ENCODE peak calls at places on chromosomes 5 and 9, in nine cellular contexts. T is SK-N-SH; O is stomach; B is astrocyte of the hippocampus; M is ACHN; S is activated CD4-positive, alpha-beta T cell treated with anti-CD3 and anti-CD28 coated beads for 4 hours; I is pulmonary artery endothelial cell; L is astrocyte of the spinal cord; C is body of pancreas. A is an unnamed sample.
A peak's percentile ranks its signal among the peaks of the same experiment; 100 is the strongest.

GRCh38 chr9:136429683-136430590 is 9.7 kb downstream of the INPP5E start:
- DNase-seq in T (no peak), O (no peak), B (no peak), M (no peak), S (no peak), I (no peak), L (no peak), C (no peak), A (no peak)

GRCh38 chr9:123543492-123543891 is 187.5 kb downstream of the CRB2 start:
- DNase-seq in T (no peak), O (no peak), B (no peak), M (no peak), S (no peak), I (no peak), L (no peak), C (no peak), A (no peak)

GRCh38 chr5:139951296-139951924 is 91.7 kb downstream of the NRG2 start:
- DNase-seq in T (no peak), O (no peak), B (no peak), M (no peak), S (no peak), I (no peak), L (no peak), C (no peak), A (no peak)

GRCh38 chr5:35198681-35199080 is 31.6 kb downstream of the PRLR start:
- DNase-seq in T (no peak), O (no peak), B (peak; percentile 4), M (no peak), S (no peak), I (no peak), L (peak; percentile 17), C (no peak), A (no peak)

GRCh38 chr5:39760385-39761198 is 335.8 kb upstream of the DAB2 start:
- DNase-seq in T (no peak), O (no peak), B (peak; percentile 94), M (no peak), S (no peak), I (no peak), L (peak; percentile 97), C (no peak), A (no peak)

GRCh38 chr5:9009931-9010652 is 535.8 kb downstream of the SEMA5A start:
- DNase-seq in T (no peak), O (no peak), B (no peak), M (no peak), S (no peak), I (no peak), L (no peak), C (no peak), A (no peak)

GRCh38 chr5:80346055-80346454 is 26.3 kb downstream of the SPZ1 start:
- DNase-seq in T (peak; percentile 47), O (no peak), B (peak; percentile 15), M (peak; percentile 36), S (peak; percentile 30), I (no peak), L (peak; percentile 2), C (peak; percentile 26), A (peak; percentile 56)

GRCh38 chr9:4301971-4302427 is 2.1 kb upstream of the GLIS3 start:
- DNase-seq in T (no peak), O (no peak), B (peak; percentile 94), M (peak; percentile 73), S (no peak), I (no peak), L (peak; percentile 96), C (peak; percentile 51), A (no peak)

GRCh38 chr5:154214236-154215106 is 23.9 kb downstream of the GALNT10 start:
- DNase-seq in T (no peak), O (no peak), B (no peak), M (peak; percentile 55), S (no peak), I (no peak), L (peak; percentile 61), C (no peak), A (no peak)

GRCh38 chr5:84228266-84228665 is 156.4 kb downstream of the EDIL3 start:
- DNase-seq in T (no peak), O (no peak), B (no peak), M (no peak), S (no peak), I (no peak), L (no peak), C (no peak), A (no peak)

GRCh38 chr9:134640491-134641172 is 971 bp upstream of the COL5A1 start:
- DNase-seq in T (no peak), O (no peak), B (no peak), M (no peak), S (no peak), I (no peak), L (no peak), C (no peak), A (no peak)

GRCh38 chr9:36988848-36989247 is 45.2 kb downstream of the PAX5 start:
- DNase-seq in T (no peak), O (no peak), B (no peak), M (no peak), S (no peak), I (no peak), L (no peak), C (no peak), A (no peak)

GRCh38 chr5:88674262-88675158 is 208.5 kb downstream of the MEF2C start:
- DNase-seq in T (no peak), O (no peak), B (peak; percentile 85), M (peak; percentile 24), S (no peak), I (no peak), L (peak; percentile 75), C (no peak), A (peak; percentile 73)

GRCh38 chr9:89877051-89878002 is 272.5 kb downstream of the GADD45G start:
- DNase-seq in T (no peak), O (peak; percentile 14), B (no peak), M (no peak), S (no peak), I (no peak), L (no peak), C (no peak), A (no peak)

GRCh38 chr9:113462781-113463286 is 693 bp upstream of the RGS3 start:
- DNase-seq in T (no peak), O (no peak), B (no peak), M (no peak), S (no peak), I (no peak), L (no peak), C (no peak), A (no peak)

GRCh38 chr5:53892236-53892635 is 331.8 kb downstream of the NDUFS4 start:
- DNase-seq in T (no peak), O (no peak), B (no peak), M (no peak), S (no peak), I (no peak), L (no peak), C (no peak), A (no peak)